ENCODE peak calls at places on chromosomes 5 and 9, in eight cellular contexts. J, E, H, R, K, F, N and X are unnamed samples.

GRCh38 chr9:106878943-106879916 is 16.3 kb downstream of the ZNF462 start:
- DNase-seq in F (peak), E (no peak), K (peak), J (peak), N (peak), H (peak), R (no peak), X (peak)

GRCh38 chr5:91188755-91189154 is 194.4 kb downstream of the ARRDC3 start:
- DNase-seq in H (no peak), R (no peak), N (no peak), J (no peak), E (no peak), K (no peak), F (no peak), X (no peak)

GRCh38 chr9:116795859-116796258 is 108.8 kb downstream of the TRIM32 start:
- DNase-seq in R (no peak), H (no peak), J (no peak), E (no peak), F (no peak), N (no peak), K (no peak), X (no peak)

GRCh38 chr5:94391996-94392395 is 226.4 kb downstream of the KIAA0825 start:
- DNase-seq in N (no peak), R (no peak), F (no peak), H (no peak), J (no peak), E (peak), K (no peak), X (no peak)

GRCh38 chr5:121968910-121969607 is 7.3 kb downstream of the SRFBP1 start:
- DNase-seq in E (no peak), H (peak), K (no peak), J (no peak), R (no peak), F (no peak), N (no peak), X (peak)

GRCh38 chr9:29775491-29775890 is 2202.2 kb upstream of the C9orf72 start:
- DNase-seq in E (no peak), J (no peak), R (no peak), K (no peak), H (no peak), F (no peak), N (no peak), X (no peak)

GRCh38 chr5:2610986-2611385 is 140.5 kb downstream of the IRX2 start:
- DNase-seq in H (no peak), N (no peak), R (no peak), F (no peak), J (no peak), K (no peak), E (no peak), X (no peak)

GRCh38 chr5:62082370-62082778 is 223.6 kb upstream of the KIF2A start:
- DNase-seq in H (no peak), K (no peak), J (no peak), F (no peak), N (no peak), E (no peak), R (no peak), X (peak)

GRCh38 chr5:19853616-19854240 is 134.3 kb downstream of the CDH18 start:
- DNase-seq in E (peak), R (no peak), J (no peak), F (no peak), K (no peak), H (peak), N (no peak), X (peak)

GRCh38 chr5:177382423-177383029 is 1.7 kb upstream of the SLC34A1 start:
- DNase-seq in R (no peak), N (no peak), K (no peak), J (no peak), H (peak), F (no peak), E (peak), X (no peak)

GRCh38 chr5:65157906-65158603 is 323.7 kb downstream of the ADAMTS6 start:
- DNase-seq in F (no peak), R (no peak), J (no peak), E (peak), K (no peak), N (no peak), H (no peak), X (peak)

GRCh38 chr9:96514825-96515218 is 64.9 kb downstream of the HABP4 start:
- DNase-seq in J (no peak), K (no peak), R (no peak), N (no peak), E (no peak), H (no peak), F (no peak), X (peak)

GRCh38 chr5:60797482-60798153 is 46.5 kb downstream of the ELOVL7 start:
- DNase-seq in K (no peak), N (no peak), H (no peak), F (no peak), R (no peak), J (no peak), E (peak), X (no peak)

GRCh38 chr5:173793677-173794570 is 94.2 kb upstream of the CPEB4 start:
- DNase-seq in N (no peak), J (peak), R (no peak), H (no peak), E (no peak), F (no peak), K (no peak), X (no peak)

GRCh38 chr9:128627127-128627715 is 29.4 kb downstream of the DYNC2I2 start:
- DNase-seq in J (no peak), K (peak), E (no peak), F (peak), N (no peak), H (no peak), R (no peak), X (no peak)

GRCh38 chr9:114497220-114497619 is 8.1 kb downstream of the WHRN start:
- DNase-seq in F (no peak), K (no peak), E (no peak), H (no peak), N (no peak), J (no peak), R (no peak), X (no peak)

GRCh38 chr9:36543916-36544315 is 28.8 kb upstream of the MELK start:
- DNase-seq in R (no peak), K (no peak), E (no peak), J (no peak), F (no peak), N (no peak), H (peak), X (peak)

GRCh38 chr9:89312154-89312616 is 1.2 kb downstream of the CKS2 start:
- DNase-seq in F (no peak), E (peak), N (no peak), H (peak), R (no peak), K (no peak), J (no peak), X (no peak)

GRCh38 chr5:168513861-168514428 is 15.2 kb upstream of the FBLL1 start:
- DNase-seq in K (no peak), F (no peak), R (no peak), H (peak), J (no peak), E (no peak), N (no peak), X (no peak)

GRCh38 chr9:101477736-101478135 is 42.2 kb upstream of the ALDOB start:
- DNase-seq in K (no peak), R (no peak), H (no peak), N (no peak), F (no peak), J (no peak), E (no peak), X (no peak)

GRCh38 chr5:68303038-68303738 is 87.6 kb downstream of the PIK3R1 start:
- DNase-seq in N (no peak), R (no peak), J (no peak), F (no peak), E (peak), H (no peak), K (no peak), X (peak)

GRCh38 chr9:114395196-114395595 is 7.4 kb upstream of the AKNA start:
- DNase-seq in H (no peak), J (no peak), N (no peak), E (peak), F (no peak), K (no peak), R (no peak), X (no peak)

GRCh38 chr5:135208555-135209494 is 174.8 kb upstream of the PITX1 start:
- DNase-seq in J (no peak), F (peak), K (no peak), R (no peak), H (peak), E (peak), N (no peak), X (peak)

GRCh38 chr9:115945009-115945431 is 208.6 kb upstream of the PAPPA start:
- DNase-seq in H (no peak), R (no peak), N (no peak), J (no peak), E (no peak), K (no peak), F (no peak), X (no peak)

GRCh38 chr9:130172161-130172857 is at the start of gene NCS1:
- DNase-seq in H (peak), F (peak), R (no peak), N (peak), J (peak), K (peak), E (peak), X (peak)

GRCh38 chr9:126682113-126682810 is 68.5 kb downstream of the LMX1B start:
- DNase-seq in J (no peak), F (no peak), R (no peak), E (no peak), H (no peak), K (no peak), N (no peak), X (no peak)
- H3K4me3 ChIP-seq in J (no peak), F (no peak), R (no peak), E (no peak), H (no peak), K (no peak), N (no peak), X (no peak)

GRCh38 chr5:134127988-134128647 is 13.6 kb downstream of the TCF7 start:
- DNase-seq in J (peak), N (no peak), F (no peak), R (no peak), H (no peak), E (no peak), K (no peak), X (peak)
- H3K4me3 ChIP-seq in J (no peak), N (no peak), F (no peak), R (no peak), H (no peak), E (no peak), K (no peak), X (no peak)

GRCh38 chr5:154474957-154475334 is 3.1 kb downstream of the HAND1 start:
- DNase-seq in J (no peak), F (no peak), H (no peak), E (peak), K (no peak), N (no peak), R (no peak), X (no peak)
- H3K4me3 ChIP-seq in J (no peak), F (no peak), H (no peak), E (no peak), K (no peak), N (no peak), R (no peak), X (no peak)

DNA sequence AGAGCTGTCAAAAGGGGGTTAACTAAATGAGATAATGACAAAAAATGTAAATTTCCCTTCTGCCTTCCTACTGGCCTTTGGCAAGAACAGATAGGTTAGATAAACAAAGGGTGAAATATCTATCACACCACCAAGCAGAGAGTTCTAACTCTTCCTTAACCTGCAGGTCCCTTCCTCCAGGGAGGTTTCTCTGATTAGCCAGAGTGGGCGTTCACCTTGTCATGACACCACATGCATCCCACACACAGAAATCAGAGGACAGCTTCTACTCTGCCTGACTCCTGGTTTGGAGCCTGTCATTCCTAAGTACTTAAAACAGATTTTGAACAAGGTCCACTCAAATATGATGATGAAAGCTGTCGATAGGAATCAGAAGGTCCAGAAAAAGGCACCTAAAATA is 180.0 kb downstream of the CDK5RAP2 start:
- DNase-seq in J (no peak), F (no peak), N (no peak), E (no peak), R (no peak), H (no peak), K (no peak), X (no peak)
- H3K4me3 ChIP-seq in J (no peak), F (no peak), N (no peak), E (no peak), R (no peak), H (no peak), K (no peak), X (no peak)

DNA sequence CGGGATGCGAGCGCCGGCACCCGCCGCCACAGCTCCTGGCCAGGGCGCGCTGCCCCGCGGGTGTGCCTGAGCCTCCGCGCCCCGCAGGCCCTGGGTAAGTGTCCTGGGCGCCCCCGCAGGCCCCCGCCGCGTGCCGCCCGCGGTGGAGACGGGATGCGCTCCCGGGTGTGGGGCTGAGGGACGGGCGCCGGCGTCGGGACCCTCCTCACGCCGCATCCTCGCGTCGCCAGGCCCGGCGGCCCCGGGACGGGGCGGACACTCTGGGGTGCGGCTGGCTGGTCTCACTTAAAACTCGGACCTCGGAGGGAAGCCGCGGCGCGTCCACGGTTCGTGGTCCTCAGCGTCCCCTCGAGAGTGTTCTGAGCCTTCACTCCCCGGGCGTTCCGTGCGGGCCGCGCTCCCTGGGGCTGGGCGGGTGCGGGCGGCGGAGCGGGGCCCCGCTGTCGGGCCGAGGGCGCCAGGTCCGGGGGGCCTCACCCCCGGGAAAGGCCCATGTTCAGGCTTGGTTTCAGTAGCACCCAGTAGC is 275 bp downstream of the AHRR start:
- DNase-seq in K (no peak), E (no peak), N (no peak), H (no peak), J (peak), R (no peak), F (no peak), X (no peak)
- H3K4me3 ChIP-seq in K (peak), E (no peak), N (peak), H (peak), J (no peak), R (peak), F (peak), X (peak)

GRCh38 chr9:137294684-137295312 is 7.3 kb downstream of the NRARP start:
- DNase-seq in N (no peak), K (no peak), E (no peak), R (no peak), H (peak), J (peak), F (no peak), X (no peak)
- H3K4me3 ChIP-seq in N (no peak), K (peak), E (no peak), R (no peak), H (no peak), J (no peak), F (no peak), X (peak)

GRCh38 chr9:126745574-126746411 is 59.0 kb upstream of the ZBTB43 start:
- DNase-seq in F (no peak), R (no peak), K (no peak), H (no peak), J (no peak), N (no peak), E (no peak), X (no peak)
- H3K4me3 ChIP-seq in F (no peak), R (no peak), K (no peak), H (no peak), J (no peak), N (no peak), E (no peak), X (no peak)

GRCh38 chr5:74103131-74104023 is 477.4 kb downstream of the ARHGEF28 start:
- DNase-seq in J (no peak), F (no peak), N (no peak), E (no peak), K (no peak), R (no peak), H (no peak), X (no peak)
- H3K4me3 ChIP-seq in J (no peak), F (no peak), N (no peak), E (no peak), K (no peak), R (no peak), H (no peak), X (no peak)